ENCODE peak calls at places on chromosomes 5 and 9, in four cellular contexts. R, X, Y and A are unnamed samples.

GRCh38 chr5:138890686-138891085 is 15.6 kb upstream of the LRRTM2 start:
- DNase-seq in Y (no peak), X (no peak), R (no peak), A (no peak)

GRCh38 chr9:21901538-21901937 is 92.7 kb downstream of the CDKN2A start:
- DNase-seq in X (no peak), Y (no peak), R (no peak), A (no peak)

GRCh38 chr9:5582835-5583195 is 46.1 kb upstream of the RIC1 start:
- DNase-seq in X (peak), R (peak), Y (no peak), A (peak)

GRCh38 chr5:151601376-151601775 is 10.2 kb upstream of the FAT2 start:
- DNase-seq in Y (no peak), X (no peak), R (no peak), A (no peak)

GRCh38 chr5:74199005-74199404 is 441.5 kb downstream of the ENC1 start:
- DNase-seq in Y (no peak), R (no peak), X (no peak), A (no peak)

GRCh38 chr9:37730256-37730655 is 23.3 kb upstream of the TRMT10B start:
- DNase-seq in Y (no peak), X (no peak), R (no peak), A (no peak)

GRCh38 chr5:139148306-139148705 is 49.9 kb downstream of the SIL1 start:
- DNase-seq in X (no peak), R (no peak), Y (peak), A (peak)

GRCh38 chr5:93926831-93927600 is 185.6 kb upstream of the POU5F2 start:
- DNase-seq in Y (no peak), X (no peak), R (no peak), A (no peak)

GRCh38 chr5:100518377-100518776 is 16.8 kb upstream of the FAM174A start:
- DNase-seq in X (no peak), Y (no peak), R (no peak), A (no peak)

GRCh38 chr9:99322299-99322698 is 100.2 kb downstream of the SEC61B start:
- DNase-seq in X (no peak), Y (no peak), R (peak), A (no peak)

GRCh38 chr5:108753877-108754276 is 6.2 kb downstream of the FER start:
- DNase-seq in Y (no peak), X (no peak), R (no peak), A (no peak)

GRCh38 chr5:180553530-180553929 is 37.8 kb downstream of the SCGB3A1 start:
- DNase-seq in Y (no peak), X (no peak), R (peak), A (no peak)

GRCh38 chr5:136058031-136058971 is 29.5 kb downstream of the TGFBI start:
- DNase-seq in X (no peak), Y (peak), R (no peak), A (no peak)

GRCh38 chr5:133977858-133978257 is 9.4 kb upstream of the C5orf15 start:
- DNase-seq in R (no peak), Y (no peak), X (no peak), A (no peak)

GRCh38 chr5:956941-957729 is 51.5 kb upstream of the NKD2 start:
- DNase-seq in Y (no peak), X (no peak), R (peak), A (no peak)

GRCh38 chr5:173727839-173728778 is 111.7 kb upstream of the BOD1 start:
- DNase-seq in X (no peak), R (no peak), Y (no peak), A (no peak)

GRCh38 chr9:109258619-109259321 is 62.1 kb downstream of the EPB41L4B start:
- DNase-seq in Y (no peak), R (no peak), X (peak), A (peak)

GRCh38 chr5:23352437-23352836 is 155.0 kb upstream of the PRDM9 start:
- DNase-seq in R (peak), Y (no peak), X (peak), A (no peak)

GRCh38 chr9:97573482-97574073 is 59.6 kb downstream of the TSTD2 start:
- DNase-seq in R (no peak), Y (no peak), X (no peak), A (peak)

GRCh38 chr5:32233696-32234447 is 59.8 kb upstream of the GOLPH3 start:
- DNase-seq in Y (no peak), R (no peak), X (peak), A (no peak)

GRCh38 chr5:151085517-151086031 is 4.7 kb upstream of the TNIP1 start:
- DNase-seq in Y (no peak), R (no peak), X (peak), A (no peak)